ENCODE peak calls at places on chromosome 19, in five cellular contexts. One of them, this sample, is unnamed.

GRCh38 chr19:18131841-18132596 is 20.9 kb upstream of the PIK3R2 start:
- DNase-seq in activated CD8-positive, alpha-beta memory T cell treated with anti-CD3 and anti-CD28 coated beads, Interleukin-2, amount 50 U/mL, for 4 hours: no peak
- DNase-seq in activated CD8-positive, alpha-beta T cell treated with anti-CD3 and anti-CD28 coated beads, Interleukin-2, amount 10 ng/mL, durations not matched to agents 7 days and 5 days: no peak
- DNase-seq in cardiac fibroblast: no peak
- DNase-seq in C1 segment of cervical spinal cord: no peak
- DNase-seq in this sample: no peak

GRCh38 chr19:18464646-18465045 is 26.7 kb upstream of the ISYNA1 start:
- DNase-seq in activated CD8-positive, alpha-beta T cell treated with anti-CD3 and anti-CD28 coated beads, Interleukin-2, amount 10 ng/mL, durations not matched to agents 7 days and 5 days: no peak
- DNase-seq in activated CD8-positive, alpha-beta memory T cell treated with anti-CD3 and anti-CD28 coated beads, Interleukin-2, amount 50 U/mL, for 4 hours: no peak
- DNase-seq in C1 segment of cervical spinal cord: peak; percentile 75
- DNase-seq in cardiac fibroblast: peak; percentile 81
- DNase-seq in this sample: peak; percentile 75

GRCh38 chr19:4144666-4145261 is 8.7 kb upstream of the CREB3L3 start:
- DNase-seq in C1 segment of cervical spinal cord: no peak
- DNase-seq in cardiac fibroblast: peak; percentile 55
- DNase-seq in activated CD8-positive, alpha-beta memory T cell treated with anti-CD3 and anti-CD28 coated beads, Interleukin-2, amount 50 U/mL, for 4 hours: no peak
- DNase-seq in activated CD8-positive, alpha-beta T cell treated with anti-CD3 and anti-CD28 coated beads, Interleukin-2, amount 10 ng/mL, durations not matched to agents 7 days and 5 days: no peak
- DNase-seq in this sample: no peak

GRCh38 chr19:11451327-11451941 is 16.0 kb downstream of the PRKCSH start:
- DNase-seq in cardiac fibroblast: no peak
- DNase-seq in activated CD8-positive, alpha-beta memory T cell treated with anti-CD3 and anti-CD28 coated beads, Interleukin-2, amount 50 U/mL, for 4 hours: no peak
- DNase-seq in activated CD8-positive, alpha-beta T cell treated with anti-CD3 and anti-CD28 coated beads, Interleukin-2, amount 10 ng/mL, durations not matched to agents 7 days and 5 days: no peak
- DNase-seq in C1 segment of cervical spinal cord: no peak
- DNase-seq in this sample: no peak

GRCh38 chr19:17829855-17830566 is 8.7 kb upstream of the INSL3 start:
- DNase-seq in cardiac fibroblast: no peak
- DNase-seq in activated CD8-positive, alpha-beta memory T cell treated with anti-CD3 and anti-CD28 coated beads, Interleukin-2, amount 50 U/mL, for 4 hours: no peak
- DNase-seq in activated CD8-positive, alpha-beta T cell treated with anti-CD3 and anti-CD28 coated beads, Interleukin-2, amount 10 ng/mL, durations not matched to agents 7 days and 5 days: no peak
- DNase-seq in C1 segment of cervical spinal cord: no peak
- DNase-seq in this sample: peak; percentile 32

GRCh38 chr19:57441979-57442752 is 7.0 kb downstream of the ZNF749 start:
- DNase-seq in activated CD8-positive, alpha-beta T cell treated with anti-CD3 and anti-CD28 coated beads, Interleukin-2, amount 10 ng/mL, durations not matched to agents 7 days and 5 days: no peak
- DNase-seq in activated CD8-positive, alpha-beta memory T cell treated with anti-CD3 and anti-CD28 coated beads, Interleukin-2, amount 50 U/mL, for 4 hours: no peak
- DNase-seq in cardiac fibroblast: no peak
- DNase-seq in C1 segment of cervical spinal cord: no peak
- DNase-seq in this sample: no peak

GRCh38 chr19:42255766-42256750 is 1.1 kb upstream of the ERF start:
- DNase-seq in activated CD8-positive, alpha-beta memory T cell treated with anti-CD3 and anti-CD28 coated beads, Interleukin-2, amount 50 U/mL, for 4 hours: no peak
- DNase-seq in activated CD8-positive, alpha-beta T cell treated with anti-CD3 and anti-CD28 coated beads, Interleukin-2, amount 10 ng/mL, durations not matched to agents 7 days and 5 days: no peak
- DNase-seq in C1 segment of cervical spinal cord: peak; percentile 66
- DNase-seq in cardiac fibroblast: peak; percentile 71
- DNase-seq in this sample: peak; percentile 67

GRCh38 chr19:9009935-9010651 is at the start of gene MUC16:
- DNase-seq in C1 segment of cervical spinal cord: no peak
- DNase-seq in activated CD8-positive, alpha-beta memory T cell treated with anti-CD3 and anti-CD28 coated beads, Interleukin-2, amount 50 U/mL, for 4 hours: no peak
- DNase-seq in cardiac fibroblast: no peak
- DNase-seq in activated CD8-positive, alpha-beta T cell treated with anti-CD3 and anti-CD28 coated beads, Interleukin-2, amount 10 ng/mL, durations not matched to agents 7 days and 5 days: no peak
- DNase-seq in this sample: no peak

GRCh38 chr19:52188822-52189744 is 769 bp upstream of the PPP2R1A start:
- DNase-seq in cardiac fibroblast: no peak
- DNase-seq in activated CD8-positive, alpha-beta T cell treated with anti-CD3 and anti-CD28 coated beads, Interleukin-2, amount 10 ng/mL, durations not matched to agents 7 days and 5 days: no peak
- DNase-seq in activated CD8-positive, alpha-beta memory T cell treated with anti-CD3 and anti-CD28 coated beads, Interleukin-2, amount 50 U/mL, for 4 hours: peak; percentile 96
- DNase-seq in C1 segment of cervical spinal cord: no peak
- DNase-seq in this sample: peak; percentile 45

GRCh38 chr19:48997972-48998371 is 4.3 kb downstream of the RUVBL2 start:
- DNase-seq in C1 segment of cervical spinal cord: no peak
- DNase-seq in activated CD8-positive, alpha-beta T cell treated with anti-CD3 and anti-CD28 coated beads, Interleukin-2, amount 10 ng/mL, durations not matched to agents 7 days and 5 days: peak; percentile 77
- DNase-seq in activated CD8-positive, alpha-beta memory T cell treated with anti-CD3 and anti-CD28 coated beads, Interleukin-2, amount 50 U/mL, for 4 hours: peak; percentile 53
- DNase-seq in cardiac fibroblast: peak; percentile 76
- DNase-seq in this sample: no peak

GRCh38 chr19:10461047-10461949 is 41.0 kb downstream of the PDE4A start:
- DNase-seq in activated CD8-positive, alpha-beta T cell treated with anti-CD3 and anti-CD28 coated beads, Interleukin-2, amount 10 ng/mL, durations not matched to agents 7 days and 5 days: peak; percentile 87
- DNase-seq in C1 segment of cervical spinal cord: peak; percentile 77
- DNase-seq in cardiac fibroblast: peak; percentile 89
- DNase-seq in activated CD8-positive, alpha-beta memory T cell treated with anti-CD3 and anti-CD28 coated beads, Interleukin-2, amount 50 U/mL, for 4 hours: peak; percentile 77
- DNase-seq in this sample: peak; percentile 84

GRCh38 chr19:58361900-58362271 is 665 bp downstream of the ZNF497 start:
- DNase-seq in activated CD8-positive, alpha-beta T cell treated with anti-CD3 and anti-CD28 coated beads, Interleukin-2, amount 10 ng/mL, durations not matched to agents 7 days and 5 days: peak; percentile 56
- DNase-seq in cardiac fibroblast: no peak
- DNase-seq in activated CD8-positive, alpha-beta memory T cell treated with anti-CD3 and anti-CD28 coated beads, Interleukin-2, amount 50 U/mL, for 4 hours: peak; percentile 55
- DNase-seq in C1 segment of cervical spinal cord: no peak
- DNase-seq in this sample: no peak